ENCODE peak calls at places on chromosomes 4 and X, in four cellular contexts. F is nephron progenitor cell, D is fibroblast of pulmonary artery, A is pancreas. I is an unnamed sample.

GRCh38 chrX:617401-617800 is 13.2 kb upstream of the SHOX start:
- DNase-seq in A (no peak), D (no peak), F (no peak), I (no peak)

GRCh38 chr4:54152846-54153600 is 53.1 kb downstream of the GSX2 start:
- DNase-seq in F (no peak), D (peak), A (no peak), I (peak)

GRCh38 chrX:119234931-119235555 is 1.0 kb upstream of the PGRMC1 start:
- DNase-seq in D (no peak), A (no peak), F (peak), I (peak)

GRCh38 chrX:25004485-25005032 is 11.2 kb downstream of the ARX start:
- DNase-seq in D (no peak), F (peak), A (no peak), I (no peak)

GRCh38 chr4:100430441-100430840 is 87.4 kb downstream of the EMCN start:
- DNase-seq in A (no peak), D (no peak), F (no peak), I (no peak)

GRCh38 chr4:2136736-2137135 is 77.6 kb downstream of the NAT8L start:
- DNase-seq in D (no peak), F (no peak), A (no peak), I (no peak)

GRCh38 chr4:144615182-144615581 is 30.8 kb upstream of the HHIP start:
- DNase-seq in D (peak), A (no peak), F (no peak), I (peak)

GRCh38 chr4:6200922-6201362 is 593 bp upstream of the JAKMIP1 start:
- DNase-seq in A (no peak), F (no peak), D (no peak), I (no peak)

GRCh38 chr4:19678763-19679162 is 572.9 kb upstream of the SLIT2 start:
- DNase-seq in D (peak), A (no peak), F (no peak), I (peak)

GRCh38 chrX:108159028-108159670 is 67.6 kb downstream of the ATG4A start:
- DNase-seq in D (no peak), A (no peak), F (no peak), I (no peak)

GRCh38 chr4:103074598-103075434 is 1.7 kb downstream of the SLC9B2 start:
- DNase-seq in D (peak), F (no peak), A (no peak), I (peak)

GRCh38 chrX:42151808-42152207 is 228.5 kb upstream of the CASK start:
- DNase-seq in D (no peak), A (no peak), F (no peak), I (no peak)

GRCh38 chr4:78155616-78156105 is 98.5 kb downstream of the FRAS1 start:
- DNase-seq in D (no peak), F (no peak), A (no peak), I (peak)

GRCh38 chr4:75671802-75672421 is 1.3 kb downstream of the G3BP2 start:
- DNase-seq in F (no peak), A (no peak), D (peak), I (peak)

GRCh38 chrX:154490021-154490413 is 412 bp downstream of the SLC10A3 start:
- DNase-seq in F (no peak), D (peak), A (no peak), I (peak)

GRCh38 chr4:184000457-184001395 is 95.6 kb downstream of the STOX2 start:
- DNase-seq in A (no peak), F (no peak), D (no peak), I (no peak)

GRCh38 chrX:69424910-69425309 is 79.2 kb upstream of the NALF2 start:
- DNase-seq in A (no peak), D (no peak), F (no peak), I (no peak)

GRCh38 chr4:7651461-7651921 is 216.8 kb upstream of the PSAPL1 start:
- DNase-seq in F (peak), D (no peak), A (no peak), I (peak)

GRCh38 chrX:40987413-40987812 is 97.8 kb upstream of the USP9X start:
- DNase-seq in A (no peak), D (no peak), F (no peak), I (no peak)

GRCh38 chrX:16754019-16754418 is 32.2 kb upstream of the TXLNG start:
- DNase-seq in D (no peak), F (no peak), A (no peak), I (no peak)

GRCh38 chrX:115367956-115368355 is 78.4 kb downstream of the LUZP4 start:
- DNase-seq in F (no peak), A (no peak), D (peak), I (peak)

GRCh38 chrX:8743126-8743732 is 11.3 kb upstream of the ANOS1 start:
- DNase-seq in A (peak), D (peak), F (peak), I (peak)

GRCh38 chr4:70688795-70689231 is 481 bp downstream of the UTP3 start:
- DNase-seq in A (no peak), F (peak), D (peak), I (no peak)

GRCh38 chr4:145566767-145567166 is 52.4 kb upstream of the MMAA start:
- DNase-seq in A (no peak), F (no peak), D (no peak), I (no peak)

GRCh38 chr4:89077806-89078205 is 20.8 kb upstream of the FAM13A start:
- DNase-seq in A (no peak), F (no peak), D (no peak), I (peak)

GRCh38 chr4:159174645-159175147 is 71.8 kb downstream of the RAPGEF2 start:
- DNase-seq in F (no peak), D (peak), A (no peak), I (no peak)

GRCh38 chrX:119399772-119400101 is 601 bp downstream of the SLC25A43 start:
- DNase-seq in F (no peak), D (peak), A (no peak), I (peak)

GRCh38 chr4:48578132-48578964 is 88.3 kb downstream of the ZAR1 start:
- DNase-seq in D (peak), F (peak), A (no peak), I (peak)

DNA sequence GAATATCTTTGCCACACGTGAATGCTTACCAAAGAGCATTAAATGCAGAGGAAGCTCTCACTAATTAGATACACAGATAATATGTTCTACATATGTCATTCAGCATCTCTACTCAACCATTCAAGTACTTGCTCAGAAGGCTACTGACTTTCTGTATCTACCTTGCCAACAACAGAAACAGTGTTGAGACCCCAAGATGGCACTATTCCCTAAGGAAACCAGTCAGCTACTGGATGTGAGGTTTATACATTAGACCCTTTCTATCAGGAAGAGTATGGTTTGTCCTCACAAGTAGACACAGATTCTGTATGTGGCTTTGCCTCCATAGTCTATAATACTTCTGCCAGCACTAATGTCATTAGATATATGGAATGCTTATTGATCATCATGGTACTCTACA is 443.9 kb upstream of the INTU start:
- DNase-seq in D (peak), F (no peak), A (no peak), I (peak)
- TF ChIP-seq CTCF in D (no peak), F (no peak), A (no peak), I (no peak)

GRCh38 chr4:83034630-83035494 is at the start of gene COPS4:
- DNase-seq in D (peak), F (peak), A (peak), I (peak)
- TF ChIP-seq CTCF in D (peak), F (no peak), A (no peak), I (peak)

GRCh38 chr4:81214518-81215218 is 354 bp downstream of the PRKG2 start:
- DNase-seq in F (peak), A (peak), D (peak), I (peak)

GRCh38 chr4:81214144-81214517 is 891 bp downstream of the PRKG2 start:
- DNase-seq in D (no peak), A (no peak), F (no peak), I (no peak)

GRCh38 chr4:81215219-81215892 is at the start of gene PRKG2:
- DNase-seq in F (peak), D (peak), A (no peak), I (no peak)

GRCh38 chr4:81217794-81218193 is 2.8 kb upstream of the PRKG2 start:
- DNase-seq in F (no peak), A (no peak), D (no peak), I (no peak)

GRCh38 chr4:81215936-81216335 is 914 bp upstream of the PRKG2 start:
- DNase-seq in D (no peak), F (no peak), A (no peak), I (no peak)
- TF ChIP-seq CTCF in D (no peak), F (no peak), A (no peak), I (peak)

DNA sequence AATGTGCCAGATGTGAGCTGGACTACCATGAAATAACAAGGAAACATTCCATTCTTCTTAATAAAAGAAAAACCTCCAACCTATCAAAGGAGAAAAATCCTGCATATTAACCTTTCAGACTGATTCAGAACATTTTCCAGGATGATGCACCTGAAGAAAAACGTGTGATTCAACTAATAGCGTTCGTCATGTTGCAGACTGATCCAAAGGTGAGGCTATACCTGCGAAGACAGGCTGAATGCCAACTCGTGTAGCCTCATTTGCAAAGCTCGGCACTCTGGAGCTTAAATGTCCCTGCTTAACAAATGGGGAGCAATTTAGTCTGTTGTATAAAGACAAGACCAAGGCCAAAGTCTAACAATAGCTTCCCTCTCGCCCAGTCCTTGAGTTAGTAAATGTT is 172.0 kb upstream of the NOCT start:
- DNase-seq in A (no peak), D (no peak), F (no peak), I (no peak)
- TF ChIP-seq CTCF in A (no peak), D (no peak), F (no peak), I (no peak)

DNA sequence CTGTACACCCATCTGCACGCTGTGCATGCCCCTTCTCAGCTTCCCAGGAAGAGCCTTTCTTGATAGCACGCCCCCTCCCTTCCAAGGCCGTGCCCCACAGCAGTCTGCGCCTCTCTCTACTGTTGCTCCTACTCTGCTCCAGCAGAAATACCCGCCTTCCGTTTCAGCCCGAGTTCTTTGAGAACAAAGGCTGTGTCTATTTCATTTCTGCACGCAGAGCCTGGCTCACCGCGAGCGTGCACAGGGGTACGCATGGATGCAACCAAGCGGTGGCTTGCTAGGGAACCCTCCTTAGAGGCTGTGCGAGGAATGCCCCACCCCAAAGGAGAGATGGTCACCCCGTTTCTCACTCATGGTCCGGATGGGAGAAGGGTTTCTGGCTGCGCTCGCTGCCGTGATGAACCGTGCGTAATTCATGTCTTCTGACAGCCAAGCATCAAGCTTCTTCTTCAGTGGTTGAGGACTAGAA is 448 bp downstream of the AADAT start:
- DNase-seq in A (peak), D (peak), F (peak), I (peak)
- TF ChIP-seq CTCF in A (no peak), D (no peak), F (no peak), I (no peak)

GRCh38 chr4:37891221-37892159 is 606 bp downstream of the TBC1D1 start:
- DNase-seq in F (no peak), D (no peak), A (no peak), I (peak)

GRCh38 chr4:37893164-37893563 is 2.3 kb downstream of the TBC1D1 start:
- DNase-seq in A (no peak), F (no peak), D (no peak), I (no peak)

GRCh38 chr4:37892641-37893040 is 1.8 kb downstream of the TBC1D1 start:
- DNase-seq in F (no peak), D (no peak), A (no peak), I (no peak)

GRCh38 chr4:37889849-37890500 is 909 bp upstream of the TBC1D1 start:
- DNase-seq in D (no peak), A (no peak), F (peak), I (peak)

DNA sequence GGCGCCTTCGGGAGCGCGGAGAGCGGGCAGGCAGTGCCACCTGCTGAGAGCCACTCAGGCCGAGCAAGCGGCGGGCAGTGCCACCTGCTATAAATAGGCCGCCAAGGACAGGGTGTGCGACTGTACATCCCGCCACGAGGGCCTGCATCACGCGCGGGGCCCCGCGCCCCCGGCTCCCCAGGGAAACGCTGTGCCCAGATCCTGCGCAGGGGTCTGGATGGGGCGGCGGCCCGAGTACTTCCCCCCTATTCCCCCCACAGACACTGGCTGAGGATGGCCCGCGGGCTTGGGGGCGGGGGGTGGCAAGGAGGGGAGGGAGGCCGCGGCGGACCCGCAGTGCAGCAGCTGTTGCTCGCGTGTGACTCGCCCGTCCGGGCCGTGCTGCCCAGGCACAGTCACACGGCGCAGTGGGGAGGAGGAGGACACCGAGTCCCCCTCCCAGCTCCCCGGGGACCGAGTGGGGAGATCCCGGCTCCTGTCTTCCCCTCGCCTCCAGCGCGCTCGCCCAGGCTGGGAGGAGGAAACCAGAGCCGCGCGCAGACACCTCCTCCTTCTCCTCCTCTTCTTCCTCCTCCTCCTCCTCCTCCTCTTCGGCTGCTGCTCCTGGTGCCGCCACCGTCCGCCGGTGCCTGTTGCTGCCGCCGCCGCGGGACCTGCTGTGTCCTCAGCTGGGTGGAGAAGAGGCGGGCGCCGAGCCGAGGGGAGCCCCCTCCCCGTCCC is at the start of gene TBC1D1:
- DNase-seq in F (peak), A (peak), D (no peak), I (no peak)
- TF ChIP-seq CTCF in F (no peak), A (no peak), D (no peak), I (no peak)

GRCh38 chrX:114077773-114078172 is 506.1 kb upstream of the HTR2C start:
- DNase-seq in A (no peak), D (no peak), F (no peak), I (no peak)

GRCh38 chrX:114071412-114071811 is 512.5 kb upstream of the HTR2C start:
- DNase-seq in A (no peak), F (no peak), D (no peak), I (no peak)

GRCh38 chrX:114073926-114074325 is 510.0 kb upstream of the HTR2C start:
- DNase-seq in A (no peak), F (no peak), D (no peak), I (no peak)

GRCh38 chrX:114075073-114075673 is 508.7 kb upstream of the HTR2C start:
- DNase-seq in D (peak), A (no peak), F (no peak), I (no peak)
- TF ChIP-seq CTCF in D (peak), A (no peak), F (peak), I (peak)